ENCODE peak calls at places on chromosomes 4 and X, in nine cellular contexts. One of them, this sample, is unnamed.

GRCh38 chrX:144253356-144253755 is 369.5 kb downstream of the UBE2NL start:
- DNase-seq in GM10248: no peak
- DNase-seq in stimulated activated CD8-positive, alpha-beta memory T cell treated with anti-CD3 and anti-CD28 coated beads, Interleukin-7, amount 100 ng/mL, for 4 hours: no peak
- DNase-seq in breast epithelium: no peak
- DNase-seq in stimulated activated CD4-positive, alpha-beta T cell treated with anti-CD3 and anti-CD28 coated beads, Interleukin-4, amount 100 ng/mL, for 4 hours: no peak
- DNase-seq in activated T-cell treated with anti-CD3 and anti-CD28 coated beads, Interleukin-2, amount 50 U/mL, for 4 hours: no peak
- DNase-seq in GDM1: no peak
- DNase-seq in KBM-7: no peak
- DNase-seq in astrocyte of the cerebellum: no peak
- DNase-seq in this sample: no peak

GRCh38 chr4:3671571-3672464 is 94.4 kb upstream of the ADRA2C start:
- DNase-seq in GM10248: no peak
- DNase-seq in breast epithelium: no peak
- DNase-seq in GDM1: no peak
- DNase-seq in KBM-7: no peak
- DNase-seq in stimulated activated CD4-positive, alpha-beta T cell treated with anti-CD3 and anti-CD28 coated beads, Interleukin-4, amount 100 ng/mL, for 4 hours: no peak
- DNase-seq in stimulated activated CD8-positive, alpha-beta memory T cell treated with anti-CD3 and anti-CD28 coated beads, Interleukin-7, amount 100 ng/mL, for 4 hours: no peak
- DNase-seq in astrocyte of the cerebellum: no peak
- DNase-seq in activated T-cell treated with anti-CD3 and anti-CD28 coated beads, Interleukin-2, amount 50 U/mL, for 4 hours: no peak
- DNase-seq in this sample: no peak

GRCh38 chrX:44227981-44228380 is 115.5 kb downstream of the EFHC2 start:
- DNase-seq in stimulated activated CD4-positive, alpha-beta T cell treated with anti-CD3 and anti-CD28 coated beads, Interleukin-4, amount 100 ng/mL, for 4 hours: no peak
- DNase-seq in KBM-7: no peak
- DNase-seq in breast epithelium: no peak
- DNase-seq in astrocyte of the cerebellum: no peak
- DNase-seq in GDM1: no peak
- DNase-seq in GM10248: no peak
- DNase-seq in stimulated activated CD8-positive, alpha-beta memory T cell treated with anti-CD3 and anti-CD28 coated beads, Interleukin-7, amount 100 ng/mL, for 4 hours: no peak
- DNase-seq in activated T-cell treated with anti-CD3 and anti-CD28 coated beads, Interleukin-2, amount 50 U/mL, for 4 hours: no peak
- DNase-seq in this sample: no peak

GRCh38 chr4:40656221-40656863 is 26.7 kb upstream of the RBM47 start:
- DNase-seq in activated T-cell treated with anti-CD3 and anti-CD28 coated beads, Interleukin-2, amount 50 U/mL, for 4 hours: no peak
- DNase-seq in GDM1: no peak
- DNase-seq in breast epithelium: no peak
- DNase-seq in stimulated activated CD4-positive, alpha-beta T cell treated with anti-CD3 and anti-CD28 coated beads, Interleukin-4, amount 100 ng/mL, for 4 hours: no peak
- DNase-seq in KBM-7: peak
- DNase-seq in astrocyte of the cerebellum: no peak
- DNase-seq in stimulated activated CD8-positive, alpha-beta memory T cell treated with anti-CD3 and anti-CD28 coated beads, Interleukin-7, amount 100 ng/mL, for 4 hours: no peak
- DNase-seq in GM10248: no peak
- DNase-seq in this sample: peak

GRCh38 chrX:40189018-40189417 is 91.3 kb upstream of the BCOR start:
- DNase-seq in GM10248: no peak
- DNase-seq in astrocyte of the cerebellum: no peak
- DNase-seq in KBM-7: no peak
- DNase-seq in breast epithelium: no peak
- DNase-seq in stimulated activated CD8-positive, alpha-beta memory T cell treated with anti-CD3 and anti-CD28 coated beads, Interleukin-7, amount 100 ng/mL, for 4 hours: no peak
- DNase-seq in activated T-cell treated with anti-CD3 and anti-CD28 coated beads, Interleukin-2, amount 50 U/mL, for 4 hours: no peak
- DNase-seq in GDM1: no peak
- DNase-seq in stimulated activated CD4-positive, alpha-beta T cell treated with anti-CD3 and anti-CD28 coated beads, Interleukin-4, amount 100 ng/mL, for 4 hours: no peak
- DNase-seq in this sample: no peak

GRCh38 chrX:48891402-48892288 is 5.9 kb downstream of the TIMM17B start:
- DNase-seq in KBM-7: peak
- DNase-seq in stimulated activated CD8-positive, alpha-beta memory T cell treated with anti-CD3 and anti-CD28 coated beads, Interleukin-7, amount 100 ng/mL, for 4 hours: peak
- DNase-seq in breast epithelium: peak
- DNase-seq in GDM1: peak
- DNase-seq in GM10248: peak
- DNase-seq in activated T-cell treated with anti-CD3 and anti-CD28 coated beads, Interleukin-2, amount 50 U/mL, for 4 hours: peak
- DNase-seq in astrocyte of the cerebellum: peak
- DNase-seq in stimulated activated CD4-positive, alpha-beta T cell treated with anti-CD3 and anti-CD28 coated beads, Interleukin-4, amount 100 ng/mL, for 4 hours: peak
- DNase-seq in this sample: peak

GRCh38 chr4:88318751-88319350 is 34.5 kb upstream of the PPM1K start:
- DNase-seq in GDM1: no peak
- DNase-seq in astrocyte of the cerebellum: no peak
- DNase-seq in stimulated activated CD8-positive, alpha-beta memory T cell treated with anti-CD3 and anti-CD28 coated beads, Interleukin-7, amount 100 ng/mL, for 4 hours: no peak
- DNase-seq in activated T-cell treated with anti-CD3 and anti-CD28 coated beads, Interleukin-2, amount 50 U/mL, for 4 hours: no peak
- DNase-seq in stimulated activated CD4-positive, alpha-beta T cell treated with anti-CD3 and anti-CD28 coated beads, Interleukin-4, amount 100 ng/mL, for 4 hours: no peak
- DNase-seq in KBM-7: no peak
- DNase-seq in breast epithelium: no peak
- DNase-seq in GM10248: no peak
- DNase-seq in this sample: no peak

GRCh38 chr4:138051157-138051556 is 191.0 kb downstream of the SLC7A11 start:
- DNase-seq in astrocyte of the cerebellum: no peak
- DNase-seq in GM10248: no peak
- DNase-seq in GDM1: no peak
- DNase-seq in breast epithelium: no peak
- DNase-seq in stimulated activated CD8-positive, alpha-beta memory T cell treated with anti-CD3 and anti-CD28 coated beads, Interleukin-7, amount 100 ng/mL, for 4 hours: no peak
- DNase-seq in KBM-7: no peak
- DNase-seq in stimulated activated CD4-positive, alpha-beta T cell treated with anti-CD3 and anti-CD28 coated beads, Interleukin-4, amount 100 ng/mL, for 4 hours: no peak
- DNase-seq in activated T-cell treated with anti-CD3 and anti-CD28 coated beads, Interleukin-2, amount 50 U/mL, for 4 hours: no peak
- DNase-seq in this sample: no peak

GRCh38 chr4:153418581-153418980 is 47.6 kb upstream of the TMEM131L start:
- DNase-seq in activated T-cell treated with anti-CD3 and anti-CD28 coated beads, Interleukin-2, amount 50 U/mL, for 4 hours: no peak
- DNase-seq in GM10248: no peak
- DNase-seq in stimulated activated CD4-positive, alpha-beta T cell treated with anti-CD3 and anti-CD28 coated beads, Interleukin-4, amount 100 ng/mL, for 4 hours: no peak
- DNase-seq in stimulated activated CD8-positive, alpha-beta memory T cell treated with anti-CD3 and anti-CD28 coated beads, Interleukin-7, amount 100 ng/mL, for 4 hours: no peak
- DNase-seq in breast epithelium: no peak
- DNase-seq in GDM1: no peak
- DNase-seq in KBM-7: no peak
- DNase-seq in astrocyte of the cerebellum: no peak
- DNase-seq in this sample: no peak

GRCh38 chr4:10115657-10116624 is 658 bp downstream of the WDR1 start:
- DNase-seq in GM10248: peak
- DNase-seq in activated T-cell treated with anti-CD3 and anti-CD28 coated beads, Interleukin-2, amount 50 U/mL, for 4 hours: peak
- DNase-seq in KBM-7: peak
- DNase-seq in astrocyte of the cerebellum: no peak
- DNase-seq in stimulated activated CD8-positive, alpha-beta memory T cell treated with anti-CD3 and anti-CD28 coated beads, Interleukin-7, amount 100 ng/mL, for 4 hours: no peak
- DNase-seq in stimulated activated CD4-positive, alpha-beta T cell treated with anti-CD3 and anti-CD28 coated beads, Interleukin-4, amount 100 ng/mL, for 4 hours: peak
- DNase-seq in GDM1: no peak
- DNase-seq in breast epithelium: peak
- DNase-seq in this sample: peak

This sample was measured in transverse colon.